ENCODE peak calls at places on chromosomes 5 and 9, in eight cellular contexts. P, L, G, Q, O, R, W and F are unnamed samples.

GRCh38 chr5:9545959-9546851 is at the start of gene SEMA5A:
- DNase-seq in P (peak), L (peak), G (peak), Q (no peak), O (peak), R (peak), W (peak), F (no peak)

GRCh38 chr9:127049044-127049443 is 73.4 kb downstream of the ANGPTL2 start:
- DNase-seq in P (no peak), L (no peak), G (peak), Q (peak), O (no peak), R (no peak), W (peak), F (no peak)

GRCh38 chr9:119420263-119420662 is 51.0 kb upstream of the BRINP1 start:
- DNase-seq in P (no peak), L (no peak), G (no peak), Q (no peak), O (no peak), R (no peak), W (no peak), F (no peak)

GRCh38 chr9:36293171-36293570 is 34.9 kb upstream of the GNE start:
- DNase-seq in P (no peak), L (no peak), G (no peak), Q (no peak), O (no peak), R (no peak), W (no peak), F (no peak)

GRCh38 chr5:168390491-168390890 is 95.8 kb upstream of the RARS1 start:
- DNase-seq in P (no peak), L (no peak), G (peak), Q (peak), O (no peak), R (no peak), W (peak), F (no peak)

GRCh38 chr5:167916261-167916660 is 375.2 kb upstream of the WWC1 start:
- DNase-seq in P (no peak), L (no peak), G (no peak), Q (no peak), O (no peak), R (no peak), W (no peak), F (no peak)

GRCh38 chr9:33619666-33620404 is 95.8 kb downstream of the ANKRD18B start:
- DNase-seq in P (no peak), L (no peak), G (no peak), Q (peak), O (no peak), R (no peak), W (no peak), F (peak)

GRCh38 chr5:68011801-68012200 is 203.8 kb upstream of the PIK3R1 start:
- DNase-seq in P (no peak), L (no peak), G (no peak), Q (no peak), O (no peak), R (no peak), W (no peak), F (no peak)

GRCh38 chr5:112338681-112339337 is 80.3 kb downstream of the EPB41L4A start:
- DNase-seq in P (no peak), L (no peak), G (peak), Q (peak), O (no peak), R (no peak), W (peak), F (peak)

GRCh38 chr9:116539549-116539948 is 147.6 kb upstream of the TRIM32 start:
- DNase-seq in P (no peak), L (no peak), G (no peak), Q (no peak), O (no peak), R (no peak), W (no peak), F (no peak)

GRCh38 chr5:444226-444625 is 1.2 kb downstream of the EXOC3 start:
- DNase-seq in P (peak), L (no peak), G (no peak), Q (no peak), O (no peak), R (peak), W (no peak), F (no peak)

GRCh38 chr5:161900981-161901380 is 53.1 kb downstream of the GABRA1 start:
- DNase-seq in P (no peak), L (no peak), G (no peak), Q (no peak), O (no peak), R (no peak), W (no peak), F (no peak)

GRCh38 chr5:169268019-169268418 is 32.9 kb downstream of the SLIT3 start:
- DNase-seq in P (no peak), L (no peak), G (no peak), Q (no peak), O (no peak), R (no peak), W (no peak), F (no peak)

GRCh38 chr5:143386725-143387124 is 16.8 kb downstream of the NR3C1 start:
- DNase-seq in P (no peak), L (no peak), G (no peak), Q (no peak), O (no peak), R (no peak), W (no peak), F (no peak)

GRCh38 chr5:158670199-158670598 is 429.5 kb downstream of the EBF1 start:
- DNase-seq in P (no peak), L (no peak), G (no peak), Q (no peak), O (no peak), R (no peak), W (no peak), F (no peak)

GRCh38 chr9:112084334-112084733 is 90.8 kb downstream of the SUSD1 start:
- DNase-seq in P (no peak), L (no peak), G (no peak), Q (no peak), O (no peak), R (no peak), W (no peak), F (no peak)

GRCh38 chr5:118553662-118554061 is 434.7 kb downstream of the DTWD2 start:
- DNase-seq in P (no peak), L (peak), G (peak), Q (no peak), O (no peak), R (peak), W (peak), F (no peak)

DNA sequence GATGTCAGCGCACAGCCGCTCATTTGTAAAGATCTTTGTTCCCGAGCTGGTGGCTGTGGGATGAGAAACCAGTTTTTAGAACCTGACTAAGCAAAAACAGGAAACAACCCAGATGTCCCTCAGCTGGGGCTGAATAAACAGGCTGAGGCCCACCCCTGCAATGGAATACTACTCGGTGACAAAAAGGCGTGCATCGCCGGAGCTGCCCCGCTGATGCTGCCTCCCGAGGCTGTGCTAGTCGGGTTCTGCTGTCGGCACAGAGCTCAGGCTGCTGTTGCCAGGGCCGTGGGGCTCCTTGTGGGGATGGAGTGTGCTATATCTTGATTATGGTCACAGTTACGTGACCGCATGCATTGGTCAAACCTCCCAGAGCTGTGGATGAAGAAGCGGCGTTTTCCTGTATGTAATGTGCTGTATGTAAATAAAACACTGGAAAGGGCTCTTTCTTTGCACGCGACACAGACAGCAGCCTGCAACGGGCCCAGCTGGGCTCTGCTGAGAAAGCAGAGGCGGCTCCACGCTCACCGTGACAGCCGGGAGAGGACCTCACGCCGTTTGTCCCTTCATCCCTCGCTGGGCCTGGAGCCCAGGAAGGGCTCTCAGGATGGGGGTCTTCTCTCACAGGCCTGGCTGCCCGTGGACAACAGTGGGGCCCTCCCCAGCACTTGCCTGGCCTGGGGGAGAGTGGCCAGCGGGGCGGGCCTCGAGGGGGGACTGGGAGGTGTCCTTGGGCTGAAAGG is 51.5 kb upstream of the RNU6ATAC start:
- DNase-seq in P (peak), L (no peak), G (no peak), Q (no peak), O (no peak), R (no peak), W (peak), F (no peak)
- TF ChIP-seq POLR2A in P (no peak), L (no peak), G (no peak), Q (no peak), O (no peak), R (no peak), W (no peak), F (no peak)

DNA sequence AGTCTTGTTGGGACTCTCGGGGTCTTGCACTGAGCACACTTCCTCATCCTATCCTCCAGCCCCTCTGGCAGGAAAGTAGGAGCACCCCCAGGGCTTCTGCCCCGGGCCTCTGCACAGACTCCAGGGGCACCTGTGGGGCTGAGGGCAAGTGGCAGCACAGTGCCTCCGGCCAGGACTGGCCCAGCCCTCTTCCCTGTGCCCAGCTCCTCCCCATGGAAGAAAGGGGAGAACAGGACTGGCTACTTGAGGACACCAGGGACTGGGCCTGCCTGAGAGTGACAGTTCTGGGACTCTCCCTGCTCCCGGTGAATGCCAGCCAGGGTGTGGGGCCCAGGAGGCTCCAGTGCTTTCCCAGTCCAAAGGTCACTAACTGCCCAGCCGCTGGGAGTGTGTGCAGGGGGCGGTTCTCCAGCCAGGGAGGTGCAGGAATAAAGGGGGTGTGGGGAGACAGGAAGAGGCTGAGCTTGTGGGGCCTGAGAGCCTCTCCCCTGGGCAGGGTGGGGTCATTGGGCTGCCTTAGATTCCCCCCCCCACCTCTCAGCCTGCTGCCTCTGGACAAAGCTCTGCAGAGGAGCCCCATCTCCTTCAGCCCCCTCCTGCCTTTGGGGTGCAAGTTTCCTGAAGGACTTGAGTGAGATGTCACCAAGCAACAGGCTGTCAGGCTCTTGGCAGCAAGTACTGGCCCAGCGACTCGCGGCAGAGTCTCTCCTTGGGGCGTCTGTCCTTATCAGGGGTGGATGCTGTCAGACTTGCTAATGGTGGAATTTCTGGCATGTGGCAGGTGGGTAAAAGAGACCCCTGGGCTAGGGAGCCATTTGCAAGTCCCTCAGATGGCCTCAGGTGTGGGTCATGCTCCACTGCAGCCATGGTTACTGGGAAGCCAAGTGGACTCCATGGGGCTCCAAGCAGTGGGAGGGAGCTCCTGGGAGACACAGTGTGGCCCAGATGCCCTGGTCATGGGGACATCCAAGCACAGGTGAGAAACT is 19.1 kb upstream of the JADE2 start:
- DNase-seq in P (peak), L (peak), G (no peak), Q (peak), O (no peak), R (no peak), W (peak), F (no peak)
- TF ChIP-seq POLR2A in P (no peak), L (peak), G (no peak), Q (peak), O (no peak), R (no peak), W (peak), F (no peak)

DNA sequence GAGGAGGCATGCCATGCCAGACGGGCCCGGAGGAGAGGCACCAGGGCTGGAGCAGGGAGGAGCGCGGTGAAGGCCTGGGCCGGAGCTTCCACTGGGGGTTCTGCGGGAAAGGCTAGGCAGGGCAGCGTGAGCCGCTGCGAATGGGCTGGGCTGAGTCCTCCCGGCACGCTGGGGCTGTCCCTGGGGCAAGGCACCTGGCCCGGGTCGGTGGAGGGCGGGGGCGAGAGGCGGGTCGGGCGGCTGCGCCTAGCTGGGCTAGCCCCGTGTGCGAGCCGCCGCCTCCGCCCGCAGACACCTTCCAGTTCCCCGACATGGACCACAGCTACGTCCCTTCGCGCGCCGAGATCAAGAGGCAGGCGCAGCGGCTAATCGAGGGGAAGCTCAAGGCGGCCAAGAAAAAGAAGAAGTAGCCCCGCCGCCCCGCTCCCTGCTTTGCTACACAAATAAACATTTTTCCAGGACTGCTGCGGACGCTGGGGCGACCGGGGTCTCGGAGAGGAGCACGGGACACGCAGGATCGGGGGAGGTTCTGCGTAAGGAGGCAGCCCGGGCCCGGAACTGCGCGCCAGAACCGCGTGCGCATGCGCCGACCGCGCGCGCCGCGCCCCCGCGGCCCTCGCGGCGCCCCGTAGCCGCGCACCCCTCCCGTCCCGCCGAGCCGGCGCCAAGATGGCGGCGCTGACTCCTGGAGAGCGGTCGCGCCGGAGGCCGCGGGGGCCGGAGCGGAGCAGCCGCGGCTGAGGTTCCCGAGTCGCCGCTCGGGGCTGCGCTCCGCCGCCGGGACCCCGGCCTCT is at the start of gene RABL6:
- DNase-seq in P (peak), L (peak), G (no peak), Q (peak), O (peak), R (peak), W (peak), F (peak)
- TF ChIP-seq POLR2A in P (no peak), L (peak), G (no peak), Q (peak), O (peak), R (peak), W (peak), F (peak)

GRCh38 chr9:75083188-75083976 is 4.6 kb downstream of the NMRK1 start:
- DNase-seq in P (no peak), L (no peak), G (peak), Q (no peak), O (no peak), R (no peak), W (peak), F (peak)
- TF ChIP-seq POLR2A in P (no peak), L (no peak), G (no peak), Q (no peak), O (no peak), R (no peak), W (no peak), F (no peak)

DNA sequence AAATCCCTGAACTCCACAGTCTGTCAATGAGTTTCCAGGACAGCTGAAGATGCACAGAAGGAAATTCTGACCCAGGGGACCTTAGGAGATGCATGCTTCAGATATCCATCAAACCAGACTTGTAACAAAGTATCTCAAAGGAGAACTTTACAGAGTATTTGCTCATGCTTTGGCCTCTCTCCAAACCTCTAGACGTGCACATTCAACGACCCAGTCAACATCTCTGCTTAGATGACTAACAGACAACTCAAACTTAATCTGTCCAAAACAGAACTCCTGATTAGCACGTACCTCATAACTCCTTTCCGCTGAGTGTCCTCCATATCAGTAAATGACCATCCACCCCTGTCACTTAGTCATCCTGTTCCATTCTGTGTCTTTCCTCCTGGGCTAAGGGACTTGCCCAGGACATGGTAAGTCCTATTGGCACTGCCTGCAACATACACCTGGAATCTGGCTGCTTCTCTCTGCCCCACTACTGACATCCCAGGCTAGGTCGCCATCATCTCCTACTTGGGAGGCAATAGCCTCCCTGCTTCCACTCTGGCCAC is 107.4 kb downstream of the LMNB1 start:
- DNase-seq in P (no peak), L (no peak), G (no peak), Q (peak), O (no peak), R (no peak), W (peak), F (peak)
- TF ChIP-seq POLR2A in P (no peak), L (no peak), G (no peak), Q (no peak), O (no peak), R (no peak), W (no peak), F (peak)

DNA sequence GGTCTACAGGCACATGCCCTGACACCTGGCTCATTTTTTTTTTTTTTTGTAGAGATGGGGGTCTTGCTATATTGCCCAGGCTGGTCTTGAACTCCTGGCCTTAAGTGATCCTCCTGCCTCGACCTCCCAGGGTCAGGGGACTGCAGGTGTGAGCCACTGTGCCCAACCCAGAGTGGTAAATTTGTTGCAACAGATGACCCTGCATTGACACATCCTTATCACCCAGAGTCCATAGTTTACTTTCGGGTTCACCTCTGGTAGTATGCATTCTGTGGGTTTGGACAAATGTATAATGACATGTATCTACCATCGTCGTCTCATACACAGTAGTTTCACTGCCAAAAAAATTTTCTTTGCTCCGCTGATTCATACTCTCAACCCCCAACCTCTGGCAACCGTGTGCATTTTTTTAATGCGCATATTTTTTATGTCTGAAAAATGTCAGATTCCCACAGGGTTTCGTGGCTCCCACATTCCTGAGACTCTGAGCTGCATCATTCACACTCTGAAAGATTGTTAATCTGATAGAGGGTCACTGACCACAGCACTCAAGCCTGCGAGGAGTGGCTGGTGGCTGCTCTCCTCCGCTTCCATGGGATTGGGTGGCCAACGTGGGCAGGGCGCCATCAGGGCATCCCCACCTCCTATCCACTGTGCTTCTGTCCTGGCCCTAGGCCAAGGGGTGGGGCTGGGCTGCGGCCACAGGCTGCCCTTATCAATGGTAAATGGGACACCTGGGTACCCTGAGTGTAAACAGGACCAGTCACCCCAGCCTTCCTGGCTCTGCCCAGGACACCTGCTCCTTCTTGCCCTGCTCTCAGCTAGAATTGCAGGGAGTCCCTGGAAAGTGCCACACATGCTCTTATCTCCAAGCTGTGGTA is 9.6 kb downstream of the NDST1 start:
- DNase-seq in P (no peak), L (peak), G (no peak), Q (peak), O (no peak), R (no peak), W (peak), F (peak)
- TF ChIP-seq POLR2A in P (no peak), L (no peak), G (no peak), Q (no peak), O (no peak), R (no peak), W (no peak), F (no peak)

DNA sequence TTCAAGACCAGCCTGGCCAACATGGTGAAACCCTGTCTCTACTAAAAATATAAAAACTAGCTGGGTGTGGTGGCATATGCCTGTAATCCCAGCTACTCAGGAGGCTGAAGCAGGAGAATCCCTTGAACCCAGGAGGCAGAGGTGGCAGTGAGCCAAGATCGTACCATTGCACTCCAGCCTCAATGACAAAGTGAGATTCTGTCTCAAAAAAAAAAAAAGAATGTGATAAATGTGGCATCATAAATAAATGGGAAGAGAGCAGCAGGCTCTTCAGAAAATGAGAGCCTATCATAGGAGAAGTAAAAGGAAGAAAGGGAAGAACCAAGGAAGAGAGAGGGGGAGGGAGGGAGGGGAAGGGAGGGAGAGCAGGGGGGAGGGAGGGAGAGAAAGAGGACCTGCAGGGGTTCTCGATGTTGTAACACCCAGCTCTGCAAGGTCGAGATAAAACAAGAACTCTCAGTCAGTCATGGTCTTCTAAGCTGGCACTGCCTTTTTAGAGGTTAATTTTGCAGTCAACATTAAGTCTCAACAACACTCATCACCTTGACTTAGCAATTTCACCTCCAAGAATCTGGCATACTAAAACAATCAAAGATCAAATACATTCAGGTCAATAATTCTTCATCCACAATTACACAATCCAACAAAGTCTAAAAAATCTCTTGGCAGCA is 68.7 kb upstream of the SIMC1 start:
- DNase-seq in P (no peak), L (no peak), G (no peak), Q (no peak), O (no peak), R (no peak), W (no peak), F (peak)
- TF ChIP-seq POLR2A in P (no peak), L (no peak), G (no peak), Q (no peak), O (no peak), R (no peak), W (no peak), F (no peak)